ENCODE peak calls at places on chromosomes 5 and 9, in five cellular contexts. One of them, this sample, is unnamed.

GRCh38 chr5:89233462-89233861 is 350.5 kb upstream of the MEF2C start:
- DNase-seq in sigmoid colon: no peak
- DNase-seq in foreskin fibroblast: no peak
- DNase-seq in body of pancreas: no peak
- DNase-seq in B cell: no peak
- DNase-seq in this sample: no peak

GRCh38 chr5:177478711-177479646 is 5.5 kb upstream of the DBN1 start:
- DNase-seq in body of pancreas: peak; percentile 73
- DNase-seq in foreskin fibroblast: no peak
- DNase-seq in sigmoid colon: peak; percentile 97
- DNase-seq in B cell: no peak
- DNase-seq in this sample: peak; percentile 47

GRCh38 chr5:4700082-4700481 is 440.0 kb upstream of the ADAMTS16 start:
- DNase-seq in sigmoid colon: no peak
- DNase-seq in foreskin fibroblast: no peak
- DNase-seq in body of pancreas: peak; percentile 61
- DNase-seq in B cell: no peak
- DNase-seq in this sample: no peak

GRCh38 chr9:128160603-128160987 is 530 bp downstream of the BBLN start:
- DNase-seq in B cell: no peak
- DNase-seq in foreskin fibroblast: peak; percentile 28
- DNase-seq in body of pancreas: peak; percentile 22
- DNase-seq in sigmoid colon: no peak
- DNase-seq in this sample: peak; percentile 26

GRCh38 chr5:138077064-138077696 is 6.7 kb upstream of the WNT8A start:
- DNase-seq in body of pancreas: peak; percentile 80
- DNase-seq in foreskin fibroblast: peak; percentile 44
- DNase-seq in sigmoid colon: peak; percentile 77
- DNase-seq in B cell: peak; percentile 48
- DNase-seq in this sample: no peak

GRCh38 chr9:114076237-114077161 is 1.6 kb downstream of the AMBP start:
- DNase-seq in B cell: no peak
- DNase-seq in sigmoid colon: peak; percentile 52
- DNase-seq in body of pancreas: no peak
- DNase-seq in foreskin fibroblast: no peak
- DNase-seq in this sample: no peak

GRCh38 chr5:132054031-132054696 is 6.3 kb upstream of the IL3 start:
- DNase-seq in foreskin fibroblast: no peak
- DNase-seq in sigmoid colon: no peak
- DNase-seq in body of pancreas: no peak
- DNase-seq in B cell: no peak
- DNase-seq in this sample: peak; percentile 15

GRCh38 chr5:82307431-82307830 is 29.3 kb upstream of the RPS23 start:
- DNase-seq in body of pancreas: no peak
- DNase-seq in B cell: no peak
- DNase-seq in sigmoid colon: no peak
- DNase-seq in foreskin fibroblast: peak; percentile 18
- DNase-seq in this sample: no peak

GRCh38 chr9:70020217-70020616 is 23.4 kb upstream of the MAMDC2 start:
- DNase-seq in body of pancreas: peak; percentile 10
- DNase-seq in sigmoid colon: no peak
- DNase-seq in foreskin fibroblast: no peak
- DNase-seq in B cell: no peak
- DNase-seq in this sample: no peak

GRCh38 chr5:59133801-59134261 is 551.0 kb downstream of the RAB3C start:
- DNase-seq in body of pancreas: no peak
- DNase-seq in foreskin fibroblast: peak; percentile 82
- DNase-seq in sigmoid colon: no peak
- DNase-seq in B cell: no peak
- DNase-seq in this sample: no peak

GRCh38 chr5:143404416-143405062 is 1.1 kb upstream of the NR3C1 start:
- DNase-seq in foreskin fibroblast: peak; percentile 87
- DNase-seq in B cell: peak; percentile 80
- DNase-seq in sigmoid colon: peak; percentile 91
- DNase-seq in body of pancreas: peak; percentile 85
- DNase-seq in this sample: peak; percentile 64

GRCh38 chr5:141785667-141786066 is 92.5 kb downstream of the PCDH1 start:
- DNase-seq in foreskin fibroblast: no peak
- DNase-seq in B cell: no peak
- DNase-seq in body of pancreas: peak; percentile 8
- DNase-seq in sigmoid colon: no peak
- DNase-seq in this sample: no peak

GRCh38 chr5:43121565-43122484 is 1.1 kb downstream of the ZNF131 start:
- DNase-seq in B cell: no peak
- DNase-seq in foreskin fibroblast: peak; percentile 64
- DNase-seq in body of pancreas: no peak
- DNase-seq in sigmoid colon: no peak
- DNase-seq in this sample: no peak

GRCh38 chr5:132055808-132056609 is 4.4 kb upstream of the IL3 start:
- DNase-seq in sigmoid colon: peak; percentile 61
- DNase-seq in B cell: no peak
- DNase-seq in foreskin fibroblast: no peak
- DNase-seq in body of pancreas: peak; percentile 4
- DNase-seq in this sample: peak; percentile 49

GRCh38 chr9:126482361-126483044 is 131.2 kb upstream of the LMX1B start:
- DNase-seq in sigmoid colon: no peak
- DNase-seq in B cell: no peak
- DNase-seq in foreskin fibroblast: peak; percentile 28
- DNase-seq in body of pancreas: no peak
- DNase-seq in this sample: no peak

GRCh38 chr9:137731947-137732813 is 113.4 kb downstream of the EHMT1 start:
- DNase-seq in foreskin fibroblast: no peak
- DNase-seq in sigmoid colon: no peak
- DNase-seq in body of pancreas: no peak
- DNase-seq in B cell: no peak
- DNase-seq in this sample: no peak

GRCh38 chr5:125190232-125191051 is 444.0 kb upstream of the ZNF608 start:
- DNase-seq in B cell: no peak
- DNase-seq in foreskin fibroblast: peak; percentile 72
- DNase-seq in sigmoid colon: no peak
- DNase-seq in body of pancreas: no peak
- DNase-seq in this sample: no peak

GRCh38 chr5:177370488-177371119 is 12.9 kb downstream of the RGS14 start:
- DNase-seq in foreskin fibroblast: peak; percentile 80
- DNase-seq in B cell: no peak
- DNase-seq in sigmoid colon: peak; percentile 89
- DNase-seq in body of pancreas: peak; percentile 95
- DNase-seq in this sample: no peak

GRCh38 chr5:956941-957729 is 51.5 kb upstream of the NKD2 start:
- DNase-seq in B cell: no peak
- DNase-seq in sigmoid colon: no peak
- DNase-seq in foreskin fibroblast: peak; percentile 75
- DNase-seq in body of pancreas: peak; percentile 39
- DNase-seq in this sample: peak; percentile 49

GRCh38 chr5:107169871-107170270 is 500.9 kb downstream of the EFNA5 start:
- DNase-seq in B cell: no peak
- DNase-seq in body of pancreas: no peak
- DNase-seq in foreskin fibroblast: no peak
- DNase-seq in sigmoid colon: no peak
- DNase-seq in this sample: no peak

GRCh38 chr9:1959347-1959746 is 55.8 kb upstream of the SMARCA2 start:
- DNase-seq in B cell: no peak
- DNase-seq in body of pancreas: no peak
- DNase-seq in foreskin fibroblast: no peak
- DNase-seq in sigmoid colon: no peak
- DNase-seq in this sample: no peak

GRCh38 chr5:66882592-66883227 is 286.5 kb downstream of the MAST4 start:
- DNase-seq in foreskin fibroblast: no peak
- DNase-seq in body of pancreas: no peak
- DNase-seq in B cell: no peak
- DNase-seq in sigmoid colon: no peak
- DNase-seq in this sample: no peak

GRCh38 chr9:71710856-71711255 is 57.5 kb downstream of the CEMIP2 start:
- DNase-seq in body of pancreas: no peak
- DNase-seq in foreskin fibroblast: no peak
- DNase-seq in B cell: no peak
- DNase-seq in sigmoid colon: no peak
- DNase-seq in this sample: no peak

GRCh38 chr5:100731768-100732167 is 171.3 kb downstream of the ST8SIA4 start:
- DNase-seq in body of pancreas: no peak
- DNase-seq in foreskin fibroblast: no peak
- DNase-seq in sigmoid colon: no peak
- DNase-seq in B cell: no peak
- DNase-seq in this sample: no peak

GRCh38 chr5:168046163-168046562 is 245.3 kb upstream of the WWC1 start:
- DNase-seq in foreskin fibroblast: no peak
- DNase-seq in body of pancreas: no peak
- DNase-seq in sigmoid colon: no peak
- DNase-seq in B cell: no peak
- DNase-seq in this sample: no peak

GRCh38 chr9:123481209-123481865 is 125.3 kb downstream of the CRB2 start:
- DNase-seq in foreskin fibroblast: no peak
- DNase-seq in body of pancreas: no peak
- DNase-seq in B cell: no peak
- DNase-seq in sigmoid colon: peak; percentile 18
- DNase-seq in this sample: no peak

GRCh38 chr9:134175808-134176598 is 11.6 kb upstream of the RNU6ATAC start:
- DNase-seq in B cell: no peak
- DNase-seq in sigmoid colon: no peak
- DNase-seq in foreskin fibroblast: no peak
- DNase-seq in body of pancreas: no peak
- DNase-seq in this sample: no peak

GRCh38 chr9:97803167-97804058 is 49.6 kb upstream of the FOXE1 start:
- DNase-seq in foreskin fibroblast: peak; percentile 24
- DNase-seq in body of pancreas: peak; percentile 94
- DNase-seq in B cell: peak; percentile 67
- DNase-seq in sigmoid colon: peak; percentile 78
- DNase-seq in this sample: peak; percentile 62

GRCh38 chr9:68507098-68507795 is 33.4 kb downstream of the TMEM252 start:
- DNase-seq in sigmoid colon: no peak
- DNase-seq in body of pancreas: no peak
- DNase-seq in B cell: no peak
- DNase-seq in foreskin fibroblast: no peak
- DNase-seq in this sample: no peak

GRCh38 chr9:123550012-123550411 is 194.0 kb downstream of the CRB2 start:
- DNase-seq in body of pancreas: no peak
- DNase-seq in B cell: no peak
- DNase-seq in foreskin fibroblast: no peak
- DNase-seq in sigmoid colon: no peak
- DNase-seq in this sample: no peak

GRCh38 chr5:77893225-77893860 is 117.2 kb upstream of the TBCA start:
- DNase-seq in foreskin fibroblast: peak; percentile 96
- DNase-seq in sigmoid colon: no peak
- DNase-seq in B cell: no peak
- DNase-seq in body of pancreas: no peak
- DNase-seq in this sample: no peak

GRCh38 chr5:158175664-158176507 is 316.9 kb upstream of the CLINT1 start:
- DNase-seq in foreskin fibroblast: no peak
- DNase-seq in B cell: no peak
- DNase-seq in body of pancreas: peak; percentile 16
- DNase-seq in sigmoid colon: no peak
- DNase-seq in this sample: no peak

GRCh38 chr5:168747987-168748777 is 169.0 kb upstream of the PANK3 start:
- DNase-seq in sigmoid colon: no peak
- DNase-seq in B cell: no peak
- DNase-seq in body of pancreas: peak; percentile 19
- DNase-seq in foreskin fibroblast: no peak
- DNase-seq in this sample: no peak

DNA sequence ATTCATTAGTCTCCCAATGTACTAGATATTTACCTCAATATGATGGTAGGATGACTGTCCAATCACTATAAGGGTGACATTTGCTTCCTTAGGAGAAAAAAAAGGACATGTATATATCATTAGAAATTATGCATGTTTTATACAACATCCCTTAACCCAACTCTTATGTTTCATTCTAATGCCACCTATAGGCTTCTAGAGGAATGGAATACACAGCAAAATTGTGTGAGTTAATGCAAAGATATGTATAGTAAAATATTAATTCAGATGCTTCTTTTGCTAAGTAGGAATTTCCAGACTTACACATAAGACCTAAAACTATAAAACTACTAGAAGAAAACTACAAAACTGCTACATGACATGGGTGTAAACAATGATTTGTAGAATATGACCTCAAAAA is 3.5 kb downstream of the PRXL2C start:
- DNase-seq in body of pancreas: no peak
- DNase-seq in sigmoid colon: no peak
- DNase-seq in foreskin fibroblast: no peak
- DNase-seq in B cell: no peak
- DNase-seq in this sample: no peak
- TF ChIP-seq CTCF in body of pancreas: no peak
- TF ChIP-seq CTCF in sigmoid colon: peak; percentile 6
- TF ChIP-seq CTCF in foreskin fibroblast: peak; percentile 41
- TF ChIP-seq CTCF in B cell: peak; percentile 60
- TF ChIP-seq CTCF in this sample: peak; percentile 44

GRCh38 chr9:33782395-33783152 is 12.8 kb upstream of the PRSS3 start:
- DNase-seq in B cell: no peak
- DNase-seq in body of pancreas: no peak
- DNase-seq in sigmoid colon: no peak
- DNase-seq in foreskin fibroblast: no peak
- DNase-seq in this sample: no peak

GRCh38 chr9:33781736-33782135 is 13.6 kb upstream of the PRSS3 start:
- DNase-seq in body of pancreas: no peak
- DNase-seq in sigmoid colon: no peak
- DNase-seq in B cell: no peak
- DNase-seq in foreskin fibroblast: no peak
- DNase-seq in this sample: no peak

GRCh38 chr9:33776578-33776977 is 18.8 kb upstream of the PRSS3 start:
- DNase-seq in body of pancreas: no peak
- DNase-seq in foreskin fibroblast: no peak
- DNase-seq in B cell: no peak
- DNase-seq in sigmoid colon: no peak
- DNase-seq in this sample: no peak

GRCh38 chr9:33778700-33779351 is 16.5 kb upstream of the PRSS3 start:
- DNase-seq in sigmoid colon: no peak
- DNase-seq in B cell: no peak
- DNase-seq in body of pancreas: peak; percentile 65
- DNase-seq in foreskin fibroblast: no peak
- DNase-seq in this sample: peak; percentile 28
- TF ChIP-seq CTCF in sigmoid colon: peak; percentile 42
- TF ChIP-seq CTCF in B cell: peak; percentile 90
- TF ChIP-seq CTCF in body of pancreas: peak; percentile 63
- TF ChIP-seq CTCF in foreskin fibroblast: peak; percentile 76
- TF ChIP-seq CTCF in this sample: peak; percentile 83

GRCh38 chr5:127957183-127957582 is 126.4 kb upstream of the SLC12A2 start:
- DNase-seq in sigmoid colon: peak; percentile 89
- DNase-seq in body of pancreas: no peak
- DNase-seq in B cell: no peak
- DNase-seq in foreskin fibroblast: peak; percentile 45
- DNase-seq in this sample: no peak
- TF ChIP-seq CTCF in sigmoid colon: no peak
- TF ChIP-seq CTCF in body of pancreas: no peak
- TF ChIP-seq CTCF in B cell: no peak
- TF ChIP-seq CTCF in foreskin fibroblast: no peak
- TF ChIP-seq CTCF in this sample: no peak

GRCh38 chr9:7161469-7161868 is 403.7 kb downstream of the KDM4C start:
- DNase-seq in body of pancreas: no peak
- DNase-seq in sigmoid colon: no peak
- DNase-seq in foreskin fibroblast: no peak
- DNase-seq in B cell: no peak
- DNase-seq in this sample: no peak
- TF ChIP-seq CTCF in body of pancreas: no peak
- TF ChIP-seq CTCF in sigmoid colon: no peak
- TF ChIP-seq CTCF in foreskin fibroblast: no peak
- TF ChIP-seq CTCF in B cell: no peak
- TF ChIP-seq CTCF in this sample: no peak

GRCh38 chr9:36798350-36799065 is 225.8 kb downstream of the MELK start:
- DNase-seq in foreskin fibroblast: no peak
- DNase-seq in body of pancreas: no peak
- DNase-seq in B cell: peak; percentile 25
- DNase-seq in sigmoid colon: no peak
- DNase-seq in this sample: no peak
- TF ChIP-seq CTCF in foreskin fibroblast: no peak
- TF ChIP-seq CTCF in body of pancreas: no peak
- TF ChIP-seq CTCF in B cell: no peak
- TF ChIP-seq CTCF in sigmoid colon: no peak
- TF ChIP-seq CTCF in this sample: no peak